ENCODE peak calls at places on chromosome 1, in six cellular contexts. M is thoracic aorta, L is mesothelial cell of epicardium, D is type B pancreatic cell, Y is AG09319, X is left lung. K is an unnamed sample.

GRCh38 chr1:237239248-237239647 is 197.3 kb downstream of the RYR2 start:
- DNase-seq in M (no peak), L (no peak), D (no peak), Y (no peak), X (no peak), K (no peak)

GRCh38 chr1:18110598-18110939 is 3.0 kb downstream of the IGSF21 start:
- DNase-seq in M (no peak), L (no peak), D (no peak), Y (no peak), X (no peak), K (no peak)

GRCh38 chr1:104402178-104402577 is 652.5 kb downstream of the AMY1C start:
- DNase-seq in M (no peak), L (no peak), D (no peak), Y (no peak), X (no peak), K (no peak)

GRCh38 chr1:39272027-39272790 is 67.7 kb downstream of the MACF1 start:
- DNase-seq in M (no peak), L (no peak), D (no peak), Y (no peak), X (no peak), K (no peak)

GRCh38 chr1:73887412-73887811 is 310.6 kb downstream of the LRRIQ3 start:
- DNase-seq in M (no peak), L (no peak), D (no peak), Y (no peak), X (no peak), K (no peak)

GRCh38 chr1:101221945-101222429 is 14.8 kb upstream of the S1PR1 start:
- DNase-seq in M (no peak), L (no peak), D (no peak), Y (no peak), X (no peak), K (no peak)

GRCh38 chr1:178937770-178938169 is 66.9 kb upstream of the ANGPTL1 start:
- DNase-seq in M (no peak), L (no peak), D (no peak), Y (no peak), X (no peak), K (no peak)

GRCh38 chr1:25456502-25456901 is 25.8 kb downstream of the MACO1 start:
- DNase-seq in M (no peak), L (no peak), D (no peak), Y (no peak), X (no peak), K (no peak)

GRCh38 chr1:198959032-198959431 is 320.2 kb downstream of the PTPRC start:
- DNase-seq in M (no peak), L (no peak), D (no peak), Y (no peak), X (no peak), K (no peak)

GRCh38 chr1:211648336-211648735 is 27.1 kb downstream of the NEK2 start:
- DNase-seq in M (no peak), L (no peak), D (no peak), Y (no peak), X (no peak), K (no peak)

GRCh38 chr1:34983700-34984355 is 1.3 kb downstream of the TMEM35B start:
- DNase-seq in M (no peak), L (no peak), D (no peak), Y (no peak), X (no peak), K (no peak)

GRCh38 chr1:220453371-220453770 is 74.6 kb upstream of the MARK1 start:
- DNase-seq in M (no peak), L (no peak), D (no peak), Y (no peak), X (no peak), K (no peak)

GRCh38 chr1:229203030-229203751 is 67.7 kb upstream of the RAB4A start:
- DNase-seq in M (no peak), L (peak; percentile 49), D (no peak), Y (no peak), X (no peak), K (peak; percentile 55)

GRCh38 chr1:12098786-12099185 is 35.7 kb downstream of the TNFRSF8 start:
- DNase-seq in M (no peak), L (no peak), D (no peak), Y (no peak), X (no peak), K (no peak)

DNA sequence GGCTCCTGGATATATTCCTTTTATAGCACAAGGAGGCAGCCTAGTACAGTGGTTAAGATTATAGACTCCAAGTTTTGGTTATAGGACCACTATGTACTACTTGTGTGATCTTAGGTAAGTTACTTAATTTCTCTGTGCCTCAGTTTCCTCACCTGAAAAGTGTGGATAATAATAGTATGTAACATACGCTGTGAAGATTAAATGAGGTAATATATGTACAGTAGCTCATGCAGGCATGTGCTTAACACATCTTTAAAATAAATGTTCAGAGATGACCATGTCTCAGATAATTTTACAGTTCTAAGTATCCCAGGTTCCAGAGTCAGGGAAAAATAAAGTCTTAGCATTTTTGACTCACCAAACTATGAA is 55.7 kb upstream of the TRABD2B start:
- DNase-seq in M (no peak), L (no peak), D (no peak), Y (no peak), X (no peak), K (no peak)
- TF ChIP-seq CTCF in M (no peak), L (no peak), D (no peak), Y (no peak), X (no peak), K (no peak)

DNA sequence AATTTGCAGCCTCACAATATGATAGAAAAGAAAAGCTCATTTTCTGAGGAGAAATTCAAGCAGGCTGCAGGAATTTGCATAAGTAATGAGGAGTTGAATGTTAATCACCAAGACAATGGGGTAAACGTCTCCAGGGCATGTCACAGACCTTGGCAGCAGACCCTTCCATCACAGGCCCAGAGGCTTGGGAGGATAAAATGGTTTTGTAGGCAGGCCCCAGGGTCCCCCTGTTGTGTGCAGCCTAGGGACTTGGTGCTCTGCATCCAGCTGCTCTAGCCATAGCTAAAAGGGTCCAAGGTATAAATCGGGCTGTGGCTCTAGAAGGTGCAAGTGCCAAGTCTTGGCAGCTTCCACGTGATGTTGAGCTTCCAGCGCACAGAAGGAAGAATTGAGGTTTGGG is 112.2 kb upstream of the FMN2 start:
- DNase-seq in M (no peak), L (no peak), D (no peak), Y (no peak), X (no peak), K (no peak)
- TF ChIP-seq CTCF in M (no peak), L (no peak), D (no peak), Y (no peak), X (no peak), K (no peak)

DNA sequence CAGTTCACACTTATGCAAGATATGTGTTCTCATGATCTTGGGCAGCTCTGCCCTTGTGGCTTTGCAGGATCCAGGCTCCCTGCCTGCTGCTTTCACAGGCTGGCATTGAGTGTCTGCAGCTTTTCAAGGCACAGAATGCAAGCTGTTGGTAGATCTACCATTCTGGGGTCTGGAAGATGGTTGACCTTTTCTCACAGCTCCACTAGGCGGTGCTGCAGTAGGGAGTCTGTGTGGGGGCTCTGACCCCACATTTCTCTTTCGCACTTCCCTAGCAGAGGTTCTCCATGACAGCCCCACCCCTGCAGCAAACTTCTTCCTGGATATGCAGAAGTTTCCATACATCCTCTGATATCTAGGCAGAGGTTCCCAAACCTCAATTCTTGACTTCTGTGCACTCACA is 500.5 kb downstream of the BRINP3 start:
- DNase-seq in M (no peak), L (no peak), D (no peak), Y (no peak), X (no peak), K (no peak)
- TF ChIP-seq CTCF in M (no peak), L (no peak), D (no peak), Y (no peak), X (no peak), K (no peak)

GRCh38 chr1:13825033-13825432 is 125.0 kb downstream of the PRDM2 start:
- DNase-seq in M (no peak), L (no peak), D (no peak), Y (no peak), X (no peak), K (no peak)
- TF ChIP-seq CTCF in M (no peak), L (no peak), D (no peak), Y (peak; percentile 26), X (no peak), K (no peak)

GRCh38 chr1:224507771-224508523 is 73.3 kb upstream of the WDR26 start:
- DNase-seq in M (no peak), L (no peak), D (no peak), Y (peak; percentile 46), X (no peak), K (no peak)
- TF ChIP-seq CTCF in M (no peak), L (no peak), D (no peak), Y (no peak), X (no peak), K (no peak)

GRCh38 chr1:184623404-184623803 is 131.3 kb downstream of the EDEM3 start:
- DNase-seq in M (no peak), L (no peak), D (no peak), Y (no peak), X (no peak), K (no peak)

GRCh38 chr1:184624626-184625025 is 130.0 kb downstream of the EDEM3 start:
- DNase-seq in M (no peak), L (no peak), D (no peak), Y (no peak), X (no peak), K (no peak)

GRCh38 chr1:184621262-184621661 is 133.4 kb downstream of the EDEM3 start:
- DNase-seq in M (no peak), L (no peak), D (no peak), Y (peak; percentile 68), X (no peak), K (no peak)

GRCh38 chr1:184624051-184624450 is 130.6 kb downstream of the EDEM3 start:
- DNase-seq in M (no peak), L (no peak), D (no peak), Y (no peak), X (no peak), K (no peak)

GRCh38 chr1:184622136-184622823 is 132.4 kb downstream of the EDEM3 start:
- DNase-seq in M (peak; percentile 47), L (peak; percentile 40), D (no peak), Y (peak; percentile 84), X (no peak), K (no peak)
- TF ChIP-seq CTCF in M (no peak), L (no peak), D (no peak), Y (no peak), X (no peak), K (no peak)

GRCh38 chr1:53754484-53755312 is 15.7 kb upstream of the GLIS1 start:
- DNase-seq in M (no peak), L (no peak), D (no peak), Y (peak; percentile 39), X (no peak), K (peak; percentile 39)
- TF ChIP-seq CTCF in M (peak; percentile 60), L (peak; percentile 58), D (peak; percentile 80), Y (peak; percentile 73), X (peak; percentile 57), K (peak; percentile 61)

GRCh38 chr1:195799016-195799415 is 809.2 kb downstream of the KCNT2 start:
- DNase-seq in M (no peak), L (no peak), D (no peak), Y (no peak), X (no peak), K (no peak)
- TF ChIP-seq CTCF in M (no peak), L (no peak), D (no peak), Y (no peak), X (no peak), K (no peak)